ENCODE peak calls at places on chromosomes 13 and 19, in nine cellular contexts. Y is islet precursor cell; G is GM10248; F is SW480; C is WTC11; D is stimulated activated CD8-positive, alpha-beta memory T cell treated with anti-CD3 and anti-CD28 coated beads, Interleukin-7, amount 100 ng/mL, for 1 hour; X is CD4-positive, CD25-positive, alpha-beta regulatory T cell; V is amygdala; Q is kidney tubule cell. I is an unnamed sample.
A peak's percentile ranks its signal among the peaks of the same experiment; 100 is the strongest.

GRCh38 chr19:48868196-48868886 is at the start of gene PLEKHA4:
- DNase-seq in Y (peak; percentile 76), G (no peak), F (peak; percentile 66), C (peak; percentile 51), D (no peak), X (no peak), V (no peak), Q (peak; percentile 56), I (peak; percentile 26)

GRCh38 chr19:355134-355533 is 10.5 kb upstream of the MIER2 start:
- DNase-seq in Y (peak; percentile 8), G (no peak), F (no peak), C (no peak), D (no peak), X (no peak), V (no peak), Q (peak; percentile 27), I (no peak)

GRCh38 chr13:93260591-93260990 is 34.0 kb downstream of the GPC6 start:
- DNase-seq in Y (no peak), G (no peak), F (no peak), C (no peak), D (no peak), X (no peak), V (no peak), Q (no peak), I (no peak)

GRCh38 chr13:30111810-30112209 is 195.5 kb downstream of the KATNAL1 start:
- DNase-seq in Y (no peak), G (peak; percentile 41), F (peak; percentile 39), C (peak; percentile 31), D (no peak), X (no peak), V (no peak), Q (no peak), I (no peak)

GRCh38 chr19:17327654-17328516 is 6.8 kb downstream of the ANO8 start:
- DNase-seq in Y (peak; percentile 98), G (peak; percentile 81), F (no peak), C (peak; percentile 93), D (no peak), X (peak; percentile 46), V (no peak), Q (peak; percentile 72), I (peak; percentile 84)

GRCh38 chr19:57171551-57172081 is 4.3 kb upstream of the DUXA start:
- DNase-seq in Y (peak; percentile 58), G (peak; percentile 65), F (no peak), C (peak; percentile 12), D (no peak), X (peak; percentile 39), V (peak; percentile 2), Q (peak; percentile 59), I (no peak)

GRCh38 chr13:76939215-76939614 is 9.1 kb upstream of the ACOD1 start:
- DNase-seq in Y (no peak), G (no peak), F (no peak), C (no peak), D (no peak), X (no peak), V (no peak), Q (no peak), I (no peak)

GRCh38 chr13:27971236-27971645 is 2.1 kb upstream of the CDX2 start:
- DNase-seq in Y (peak; percentile 98), G (no peak), F (no peak), C (peak; percentile 77), D (no peak), X (no peak), V (no peak), Q (no peak), I (peak; percentile 65)